ENCODE peak calls at places on chromosome 14, in seven cellular contexts. One of them, this sample, is unnamed. For H3K9me3, the result is how much of the 10 kb centered on the place peaks cover.

GRCh38 chr14:93963692-93964091 is 12.7 kb downstream of the ASB2 start:
- DNase-seq in astrocyte: no peak
- DNase-seq in body of pancreas: no peak
- DNase-seq in A549: no peak
- DNase-seq in uterus: no peak
- DNase-seq in colonic mucosa: no peak
- DNase-seq in heart right ventricle: no peak
- DNase-seq in this sample: no peak

GRCh38 chr14:90726656-90727055 is 89.6 kb downstream of the TTC7B start:
- DNase-seq in astrocyte: peak
- DNase-seq in body of pancreas: no peak
- DNase-seq in A549: peak
- DNase-seq in uterus: peak
- DNase-seq in colonic mucosa: peak
- DNase-seq in heart right ventricle: no peak
- DNase-seq in this sample: no peak

GRCh38 chr14:89911018-89911919 is 43.3 kb downstream of the EFCAB11 start:
- DNase-seq in astrocyte: peak
- DNase-seq in body of pancreas: peak
- DNase-seq in A549: peak
- DNase-seq in uterus: no peak
- DNase-seq in colonic mucosa: peak
- DNase-seq in heart right ventricle: no peak
- DNase-seq in this sample: no peak

GRCh38 chr14:53947452-53948180 is 9.0 kb downstream of the BMP4 start:
- DNase-seq in astrocyte: peak
- DNase-seq in body of pancreas: no peak
- DNase-seq in A549: no peak
- DNase-seq in uterus: no peak
- DNase-seq in colonic mucosa: no peak
- DNase-seq in heart right ventricle: no peak
- DNase-seq in this sample: no peak

GRCh38 chr14:69543341-69544249 is 31.1 kb downstream of the CCDC177 start:
- DNase-seq in astrocyte: peak
- DNase-seq in body of pancreas: no peak
- DNase-seq in A549: peak
- DNase-seq in uterus: no peak
- DNase-seq in colonic mucosa: peak
- DNase-seq in heart right ventricle: no peak
- DNase-seq in this sample: peak

GRCh38 chr14:93303659-93304058 is 29.2 kb downstream of the BTBD7 start:
- DNase-seq in astrocyte: no peak
- DNase-seq in body of pancreas: no peak
- DNase-seq in A549: no peak
- DNase-seq in uterus: no peak
- DNase-seq in colonic mucosa: no peak
- DNase-seq in heart right ventricle: peak
- DNase-seq in this sample: no peak

GRCh38 chr14:32608880-32609279 is 279.8 kb downstream of the AKAP6 start:
- DNase-seq in astrocyte: peak
- DNase-seq in body of pancreas: no peak
- DNase-seq in A549: no peak
- DNase-seq in uterus: no peak
- DNase-seq in colonic mucosa: no peak
- DNase-seq in heart right ventricle: no peak
- DNase-seq in this sample: no peak

GRCh38 chr14:54564071-54564798 is 2.7 kb upstream of the SAMD4A start:
- DNase-seq in astrocyte: peak
- DNase-seq in body of pancreas: no peak
- DNase-seq in A549: peak
- DNase-seq in uterus: no peak
- DNase-seq in colonic mucosa: no peak
- DNase-seq in heart right ventricle: no peak
- DNase-seq in this sample: no peak

GRCh38 chr14:64196668-64197411 is 97.3 kb downstream of the ESR2 start:
- DNase-seq in astrocyte: peak
- DNase-seq in body of pancreas: peak
- DNase-seq in A549: no peak
- DNase-seq in uterus: no peak
- DNase-seq in colonic mucosa: no peak
- DNase-seq in heart right ventricle: peak
- DNase-seq in this sample: peak

GRCh38 chr14:49173765-49174373 is 412.3 kb downstream of the RPS29 start:
- DNase-seq in astrocyte: peak
- DNase-seq in body of pancreas: peak
- DNase-seq in A549: peak
- DNase-seq in uterus: no peak
- DNase-seq in colonic mucosa: peak
- DNase-seq in heart right ventricle: no peak
- DNase-seq in this sample: peak

GRCh38 chr14:70753518-70753953 is 55.8 kb downstream of the MAP3K9 start:
- DNase-seq in astrocyte: no peak
- DNase-seq in body of pancreas: peak
- DNase-seq in A549: peak
- DNase-seq in uterus: no peak
- DNase-seq in colonic mucosa: peak
- DNase-seq in heart right ventricle: no peak
- DNase-seq in this sample: no peak

GRCh38 chr14:39322807-39323206 is 89.1 kb downstream of the MIA2 start:
- DNase-seq in astrocyte: peak
- DNase-seq in body of pancreas: no peak
- DNase-seq in A549: no peak
- DNase-seq in uterus: no peak
- DNase-seq in colonic mucosa: no peak
- DNase-seq in heart right ventricle: no peak
- DNase-seq in this sample: no peak

GRCh38 chr14:95497561-95498011 is 18.9 kb downstream of the SYNE3 start:
- DNase-seq in astrocyte: no peak
- DNase-seq in body of pancreas: no peak
- DNase-seq in A549: no peak
- DNase-seq in uterus: no peak
- DNase-seq in colonic mucosa: no peak
- DNase-seq in heart right ventricle: no peak
- DNase-seq in this sample: no peak

GRCh38 chr14:45332360-45332988 is 79.5 kb upstream of the MIS18BP1 start:
- DNase-seq in astrocyte: no peak
- DNase-seq in body of pancreas: peak
- DNase-seq in A549: no peak
- DNase-seq in uterus: no peak
- DNase-seq in colonic mucosa: no peak
- DNase-seq in heart right ventricle: no peak
- DNase-seq in this sample: no peak

GRCh38 chr14:21528381-21529348 is 2.5 kb upstream of the SALL2 start:
- DNase-seq in astrocyte: peak
- DNase-seq in body of pancreas: no peak
- DNase-seq in A549: no peak
- DNase-seq in uterus: no peak
- DNase-seq in colonic mucosa: no peak
- DNase-seq in heart right ventricle: no peak
- DNase-seq in this sample: no peak

DNA sequence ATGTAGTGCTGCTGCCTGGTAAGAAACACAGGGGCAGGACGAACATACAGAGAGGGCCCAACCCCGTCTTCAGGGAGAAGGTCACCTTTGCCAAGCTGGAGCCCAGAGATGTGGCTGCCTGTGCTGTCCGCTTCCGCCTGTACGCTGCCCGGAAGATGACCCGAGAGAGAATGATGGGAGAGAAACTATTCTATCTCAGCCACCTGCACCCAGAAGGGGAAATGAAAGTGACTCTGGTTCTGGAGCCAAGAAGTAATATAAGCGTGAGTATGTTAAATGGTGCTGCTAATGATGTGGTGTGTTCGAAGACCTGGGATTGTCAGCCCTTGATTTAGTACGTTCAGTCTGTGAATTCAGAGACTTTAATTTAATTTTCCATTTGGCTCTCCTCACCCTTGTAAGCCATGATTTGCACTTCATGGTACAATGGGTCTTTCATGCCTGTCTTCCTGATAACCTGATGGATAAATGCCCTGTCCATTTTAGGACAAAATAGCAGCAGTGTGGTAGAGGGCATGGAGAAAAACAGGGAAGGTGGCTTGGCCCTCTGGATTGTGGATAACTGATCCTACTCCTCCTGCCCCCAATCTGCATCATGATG is 318.9 kb downstream of the SNAPC1 start:
- DNase-seq in astrocyte: no peak
- DNase-seq in body of pancreas: no peak
- DNase-seq in A549: no peak
- DNase-seq in uterus: no peak
- DNase-seq in colonic mucosa: no peak
- DNase-seq in heart right ventricle: no peak
- DNase-seq in this sample: no peak
- H3K4me3 ChIP-seq in astrocyte: no peak
- H3K4me3 ChIP-seq in body of pancreas: no peak
- H3K4me3 ChIP-seq in A549: no peak
- H3K4me3 ChIP-seq in uterus: no peak
- H3K4me3 ChIP-seq in colonic mucosa: no peak
- H3K4me3 ChIP-seq in heart right ventricle: no peak
- H3K4me3 ChIP-seq in this sample: no peak

GRCh38 chr14:75587388-75587787 is 9.0 kb downstream of the FLVCR2 start:
- DNase-seq in astrocyte: no peak
- DNase-seq in body of pancreas: no peak
- DNase-seq in A549: no peak
- DNase-seq in uterus: no peak
- DNase-seq in colonic mucosa: no peak
- DNase-seq in heart right ventricle: no peak
- DNase-seq in this sample: no peak

GRCh38 chr14:75591331-75591946 is 13.0 kb downstream of the FLVCR2 start:
- DNase-seq in astrocyte: no peak
- DNase-seq in body of pancreas: no peak
- DNase-seq in A549: no peak
- DNase-seq in uterus: no peak
- DNase-seq in colonic mucosa: no peak
- DNase-seq in heart right ventricle: no peak
- DNase-seq in this sample: no peak

GRCh38 chr14:75595211-75595610 is 16.8 kb downstream of the FLVCR2 start:
- DNase-seq in astrocyte: no peak
- DNase-seq in body of pancreas: no peak
- DNase-seq in A549: no peak
- DNase-seq in uterus: no peak
- DNase-seq in colonic mucosa: no peak
- DNase-seq in heart right ventricle: no peak
- DNase-seq in this sample: no peak

GRCh38 chr14:75589896-75590295 is 11.5 kb downstream of the FLVCR2 start:
- DNase-seq in astrocyte: no peak
- DNase-seq in body of pancreas: no peak
- DNase-seq in A549: no peak
- DNase-seq in uterus: no peak
- DNase-seq in colonic mucosa: no peak
- DNase-seq in heart right ventricle: no peak
- DNase-seq in this sample: no peak

DNA sequence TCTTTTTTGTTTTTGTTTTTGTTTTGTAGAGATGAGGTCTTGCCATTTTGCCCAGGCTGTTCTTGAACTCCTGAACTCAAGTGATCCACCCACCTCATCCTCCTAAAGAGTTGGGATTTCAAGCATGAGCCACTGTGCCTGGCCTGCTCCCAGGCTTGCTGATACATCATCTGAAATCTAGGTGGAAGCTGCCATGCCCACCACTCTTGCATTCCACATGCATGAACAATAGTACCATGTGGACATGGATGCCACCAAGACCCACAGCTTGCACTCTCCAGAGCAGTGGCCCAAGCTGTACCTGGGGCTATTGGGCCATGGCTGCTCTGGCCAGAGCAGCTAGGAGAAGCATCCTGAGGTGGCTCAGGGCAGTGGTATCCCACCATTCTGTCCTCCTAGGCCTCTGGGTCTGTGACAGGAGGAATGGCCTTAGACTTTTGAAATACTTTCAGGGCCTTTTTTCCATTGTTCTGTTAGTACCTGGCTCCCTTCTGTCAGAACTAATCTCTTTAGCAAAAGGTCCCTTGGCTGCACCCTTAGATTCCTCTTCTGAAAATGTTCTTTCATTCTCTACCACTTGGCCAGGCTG is 13.7 kb downstream of the FLVCR2 start:
- DNase-seq in astrocyte: no peak
- DNase-seq in body of pancreas: no peak
- DNase-seq in A549: no peak
- DNase-seq in uterus: no peak
- DNase-seq in colonic mucosa: no peak
- DNase-seq in heart right ventricle: no peak
- DNase-seq in this sample: no peak
- H3K9me3 ChIP-seq in astrocyte: under half
- H3K9me3 ChIP-seq in body of pancreas: under half
- H3K9me3 ChIP-seq in A549: under half
- H3K9me3 ChIP-seq in uterus: under half
- H3K9me3 ChIP-seq in colonic mucosa: under half
- H3K9me3 ChIP-seq in heart right ventricle: under half
- H3K9me3 ChIP-seq in this sample: under half

DNA sequence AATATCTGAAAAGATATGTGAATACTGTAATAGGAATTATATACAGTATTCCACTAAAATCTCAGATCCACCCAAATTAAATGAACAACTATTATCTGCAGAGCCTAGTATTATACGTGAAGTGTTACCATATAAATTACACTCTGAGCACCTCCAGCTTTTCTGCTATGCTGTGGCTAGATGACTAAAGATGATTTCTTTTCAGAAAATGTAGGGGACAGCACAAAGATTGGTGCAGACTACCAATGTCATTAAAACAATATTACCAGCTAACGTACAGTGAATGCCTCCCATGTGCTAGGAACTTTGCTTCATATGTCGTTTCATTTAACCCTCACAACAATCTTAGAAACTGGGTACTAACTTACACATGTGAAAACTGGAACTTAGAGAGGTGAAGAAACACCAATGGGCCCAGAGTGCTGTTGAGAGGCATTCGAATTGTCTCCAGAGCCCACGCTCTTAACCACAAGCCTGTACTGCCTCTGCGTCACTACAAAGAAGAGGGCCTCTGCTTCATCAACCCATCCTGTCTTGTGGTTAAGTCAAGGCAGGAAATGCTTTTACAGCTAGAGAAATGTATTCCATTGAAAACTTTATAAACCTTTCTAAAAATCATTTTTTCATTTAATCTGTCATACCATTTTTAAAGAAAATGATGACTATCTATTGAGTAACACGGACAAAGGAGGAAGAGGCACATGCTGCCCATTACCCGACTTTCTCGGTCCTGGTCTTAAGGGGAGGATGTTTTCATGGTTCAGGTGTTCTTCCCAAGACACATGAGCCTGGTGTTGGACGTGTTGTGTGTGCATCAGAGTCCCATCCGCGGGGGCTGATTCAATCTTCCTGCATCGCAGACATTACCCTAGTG is 1.3 kb downstream of the GPR65 start:
- DNase-seq in astrocyte: peak
- DNase-seq in body of pancreas: no peak
- DNase-seq in A549: no peak
- DNase-seq in uterus: no peak
- DNase-seq in colonic mucosa: no peak
- DNase-seq in heart right ventricle: no peak
- DNase-seq in this sample: no peak
- H3K4me3 ChIP-seq in astrocyte: no peak
- H3K4me3 ChIP-seq in body of pancreas: no peak
- H3K4me3 ChIP-seq in A549: no peak
- H3K4me3 ChIP-seq in uterus: no peak
- H3K4me3 ChIP-seq in colonic mucosa: peak
- H3K4me3 ChIP-seq in heart right ventricle: no peak
- H3K4me3 ChIP-seq in this sample: no peak

DNA sequence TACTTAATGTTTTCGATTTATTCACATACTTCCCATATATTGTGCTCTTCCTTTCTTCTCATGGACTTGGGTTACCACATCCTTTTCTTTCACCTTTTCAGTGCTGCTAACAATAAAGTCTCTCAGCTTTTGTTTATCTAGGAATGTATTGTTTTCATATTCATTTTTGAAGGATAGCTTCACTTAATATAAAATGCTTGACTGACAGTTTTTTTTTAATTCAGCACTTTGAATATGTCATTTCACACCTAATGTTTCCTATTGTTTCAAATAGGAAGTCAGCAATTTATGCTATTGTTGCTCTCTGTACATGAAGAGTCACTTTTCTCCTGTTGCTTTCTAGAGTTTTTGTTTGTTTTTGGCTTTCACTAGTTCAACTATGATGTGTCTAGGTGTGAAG is 738.3 kb upstream of the STXBP6 start:
- DNase-seq in astrocyte: no peak
- DNase-seq in body of pancreas: no peak
- DNase-seq in A549: no peak
- DNase-seq in uterus: no peak
- DNase-seq in colonic mucosa: no peak
- DNase-seq in heart right ventricle: no peak
- DNase-seq in this sample: no peak
- H3K9me3 ChIP-seq in astrocyte: under half
- H3K9me3 ChIP-seq in body of pancreas: under half
- H3K9me3 ChIP-seq in A549: under half
- H3K9me3 ChIP-seq in uterus: under half
- H3K9me3 ChIP-seq in colonic mucosa: under half
- H3K9me3 ChIP-seq in heart right ventricle: under half
- H3K9me3 ChIP-seq in this sample: under half